ENCODE peak calls at places on chromosome 20, in four cellular contexts. Z is HepG2, G is GM12878, N is SK-N-SH. D is an unnamed sample.
A peak's percentile ranks its signal among the peaks of the same experiment; 100 is the strongest.

GRCh38 chr20:60535211-60535610 is 577.0 kb downstream of the CDH26 start:
- DNase-seq in Z (no peak), N (no peak), G (no peak), D (no peak)

GRCh38 chr20:18506744-18507143 is 996 bp upstream of the SEC23B start:
- DNase-seq in N (no peak), G (no peak), Z (no peak), D (no peak)

GRCh38 chr20:10649817-10650200 is 24.0 kb downstream of the JAG1 start:
- DNase-seq in N (no peak), G (no peak), Z (no peak), D (no peak)

GRCh38 chr20:31604567-31605030 is 490 bp upstream of the ID1 start:
- DNase-seq in N (no peak), Z (peak; percentile 48), G (no peak), D (no peak)

GRCh38 chr20:51129201-51129671 is 106.3 kb upstream of the KCNG1 start:
- DNase-seq in G (no peak), N (peak; percentile 80), Z (no peak), D (no peak)

GRCh38 chr20:17936791-17937687 is 31.6 kb downstream of the SNX5 start:
- DNase-seq in Z (no peak), N (no peak), G (no peak), D (no peak)

GRCh38 chr20:37581246-37581645 is 53.6 kb upstream of the BLCAP start:
- DNase-seq in G (no peak), Z (no peak), N (no peak), D (no peak)

GRCh38 chr20:64188682-64189529 is 24.7 kb downstream of the MYT1 start:
- DNase-seq in N (peak; percentile 49), Z (peak; percentile 100), G (no peak), D (peak; percentile 65)

GRCh38 chr20:37902504-37903313 is at the start of gene VSTM2L:
- DNase-seq in Z (no peak), N (peak; percentile 88), G (no peak), D (peak; percentile 82)

GRCh38 chr20:33069706-33070105 is 9.7 kb upstream of the BPIFB4 start:
- DNase-seq in G (no peak), N (no peak), Z (no peak), D (no peak)

GRCh38 chr20:187733-188132 is 1.8 kb downstream of the DEFB128 start:
- DNase-seq in N (no peak), G (no peak), Z (no peak), D (no peak)

GRCh38 chr20:49160057-49160929 is 27.8 kb downstream of the STAU1 start:
- DNase-seq in G (no peak), Z (no peak), N (no peak), D (no peak)

GRCh38 chr20:48455606-48456360 is 372.0 kb downstream of the PREX1 start:
- DNase-seq in N (no peak), G (no peak), Z (no peak), D (no peak)

GRCh38 chr20:33933469-33933909 is 60.2 kb upstream of the RALY start:
- DNase-seq in Z (peak; percentile 87), N (peak; percentile 52), G (no peak), D (peak; percentile 23)

GRCh38 chr20:36830791-36831691 is 44.9 kb upstream of the TLDC2 start:
- DNase-seq in G (no peak), N (peak; percentile 61), Z (no peak), D (no peak)

GRCh38 chr20:64065973-64066341 is 3.0 kb downstream of the TCEA2 start:
- DNase-seq in N (no peak), Z (no peak), G (peak; percentile 79), D (peak; percentile 61)

GRCh38 chr20:49179368-49180277 is 8.5 kb downstream of the STAU1 start:
- DNase-seq in Z (peak; percentile 93), G (no peak), N (no peak), D (no peak)

GRCh38 chr20:56590888-56591287 is 38.2 kb upstream of the TFAP2C start:
- DNase-seq in N (no peak), G (no peak), Z (no peak), D (no peak)

GRCh38 chr20:5675103-5676091 is 74.8 kb upstream of the SHLD1 start:
- DNase-seq in N (no peak), G (no peak), Z (no peak), D (no peak)

GRCh38 chr20:5678769-5679168 is 71.4 kb upstream of the SHLD1 start:
- DNase-seq in G (no peak), N (no peak), Z (no peak), D (no peak)

GRCh38 chr20:5677389-5677788 is 72.8 kb upstream of the SHLD1 start:
- DNase-seq in N (no peak), G (no peak), Z (no peak), D (no peak)

DNA sequence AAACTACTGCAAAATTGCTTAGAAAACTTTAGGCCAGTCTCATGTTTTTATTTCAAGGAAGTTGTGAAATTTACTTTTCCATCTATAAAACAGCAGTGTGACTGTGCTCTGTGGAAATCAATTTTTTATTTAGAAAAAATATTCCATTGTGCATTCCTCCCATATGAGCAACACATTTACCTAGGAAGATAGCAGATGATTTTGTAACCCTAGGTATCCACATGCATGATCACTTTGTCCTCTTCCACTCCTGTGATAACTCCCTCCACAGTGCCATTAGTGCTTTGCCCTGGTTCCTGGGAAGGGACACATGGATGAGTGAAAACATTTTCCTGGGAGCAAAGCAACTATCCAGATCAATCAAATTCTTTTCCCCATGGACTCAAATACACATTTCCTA is 70.0 kb upstream of the SHLD1 start:
- DNase-seq in G (no peak), N (no peak), Z (no peak), D (peak; percentile 52)
- TF ChIP-seq PBX3 in G (no peak), N (no peak), Z (no peak), D (no peak)

GRCh38 chr20:44720994-44721784 is 6.0 kb downstream of the CCN5 start:
- DNase-seq in N (no peak), G (no peak), Z (no peak), D (no peak)
- TF ChIP-seq PBX3 in N (peak; percentile 45), G (no peak), Z (no peak), D (no peak)

DNA sequence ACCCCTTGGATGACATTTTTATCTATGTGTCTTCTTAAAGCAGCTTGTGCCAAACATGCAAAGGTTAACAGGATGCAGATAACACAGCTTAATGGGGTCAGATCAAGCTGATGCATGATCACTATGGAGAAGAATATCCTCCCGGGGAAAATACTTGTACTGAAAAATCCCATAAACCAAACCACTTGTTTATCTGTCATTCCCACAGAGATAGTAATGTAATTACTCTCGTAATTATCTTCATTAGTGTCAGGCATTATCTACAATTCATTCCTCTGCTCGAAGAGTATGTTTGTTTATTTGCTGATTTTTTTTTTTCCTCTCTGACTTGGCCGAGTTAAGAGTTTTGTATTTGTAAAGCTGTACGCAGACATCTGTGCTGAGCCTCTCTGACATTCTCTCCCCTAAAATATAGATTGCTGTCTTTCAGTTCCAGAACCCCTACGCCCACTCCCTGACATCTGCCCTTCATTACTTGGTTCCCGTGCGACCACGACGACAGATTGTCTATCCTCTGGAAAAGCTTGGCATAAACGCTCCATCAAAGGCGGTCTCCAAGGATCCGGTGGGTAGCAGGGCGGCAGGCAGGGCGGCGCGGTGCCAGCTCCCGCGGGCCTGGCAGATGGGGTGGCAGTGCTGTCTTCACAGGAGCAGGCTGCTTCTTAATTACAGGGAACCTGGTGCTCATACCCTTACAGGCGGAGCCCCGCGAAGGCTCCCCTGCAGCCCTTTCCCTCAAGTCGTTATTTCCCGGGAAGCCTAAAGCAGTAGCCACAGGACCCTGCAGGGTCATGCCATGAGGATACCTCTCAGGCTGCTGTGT is 147.2 kb downstream of the CFAP61 start:
- DNase-seq in Z (no peak), G (no peak), N (peak; percentile 76), D (no peak)
- TF ChIP-seq PBX3 in Z (no peak), G (no peak), N (no peak), D (no peak)

DNA sequence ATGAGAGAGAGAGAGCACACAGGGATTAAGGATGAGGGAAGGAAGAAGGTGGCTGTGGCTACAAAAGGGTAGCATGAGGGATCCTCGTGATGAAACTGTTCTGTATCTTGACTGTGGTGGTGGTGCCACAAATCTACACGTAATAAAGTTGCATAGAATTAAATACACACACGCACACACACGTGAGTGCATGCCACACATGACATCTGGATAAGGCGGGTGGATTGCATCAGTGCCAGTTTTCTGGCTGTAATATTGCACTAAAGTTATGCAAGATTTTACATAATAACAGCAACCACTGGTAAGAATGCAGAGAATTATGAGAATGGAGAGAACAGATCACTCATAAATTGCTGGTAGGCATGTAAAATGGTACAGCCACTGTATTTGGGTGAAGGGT is 16.9 kb upstream of the STK35 start:
- DNase-seq in G (no peak), Z (no peak), N (no peak), D (no peak)
- TF ChIP-seq PBX3 in G (no peak), Z (no peak), N (no peak), D (no peak)

GRCh38 chr20:35561671-35562070 is 19.8 kb downstream of the ERGIC3 start:
- DNase-seq in G (no peak), Z (no peak), N (no peak), D (no peak)
- TF ChIP-seq PBX3 in G (no peak), Z (no peak), N (no peak), D (no peak)

DNA sequence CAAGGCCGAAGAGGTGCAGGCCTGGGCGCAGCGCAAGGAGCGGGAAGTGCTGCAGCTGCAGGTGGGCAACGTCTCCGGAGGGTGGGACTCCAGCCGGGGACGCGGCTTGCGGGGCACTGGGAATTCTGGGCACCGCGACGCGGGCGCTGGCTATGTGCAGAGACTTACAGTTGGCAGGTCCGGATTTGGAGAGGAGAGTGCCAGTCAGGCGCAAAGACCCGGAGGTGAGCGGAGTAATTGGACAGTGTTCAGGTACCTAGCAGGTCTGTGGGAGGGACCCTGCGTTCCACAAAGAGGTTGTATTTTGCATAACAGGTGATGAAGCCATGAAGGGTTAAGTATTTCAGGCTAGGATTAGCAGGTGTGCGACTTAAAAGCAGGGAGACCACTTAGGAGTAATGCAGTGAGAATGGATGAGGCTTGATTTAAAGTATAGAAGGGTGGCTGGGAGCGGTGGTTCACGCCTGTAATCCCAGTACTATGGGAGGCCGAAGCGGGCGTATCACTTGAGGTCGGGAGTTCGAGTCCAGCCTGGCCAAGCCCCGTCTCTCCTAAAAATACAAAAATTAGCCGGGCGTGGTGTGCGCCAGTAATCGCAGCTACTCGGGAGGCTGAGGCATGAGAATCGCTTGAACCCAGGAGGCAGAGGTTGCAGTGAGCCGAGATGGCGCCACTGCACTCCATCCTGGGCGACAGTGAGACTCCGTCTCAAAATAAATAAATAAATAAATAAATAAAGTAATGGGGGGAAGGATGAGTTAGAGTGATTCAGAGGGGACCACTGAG is 1.0 kb downstream of the MRPS26 start:
- DNase-seq in G (no peak), Z (peak; percentile 47), N (no peak), D (no peak)
- TF ChIP-seq PBX3 in G (peak; percentile 69), Z (no peak), N (peak; percentile 31), D (no peak)